ENCODE peak calls at places on chromosomes 16 and 17, in five cellular contexts. One of them, this sample, is unnamed.

GRCh38 chr17:35493040-35493439 is 44.4 kb downstream of the SLFN12L start:
- DNase-seq in AG04450: no peak
- DNase-seq in fibroblast of mammary gland: no peak
- DNase-seq in AG10803: no peak
- DNase-seq in fibroblast of villous mesenchyme: no peak
- DNase-seq in this sample: no peak

GRCh38 chr17:73342057-73342522 is 30.3 kb upstream of the CDC42EP4 start:
- DNase-seq in AG10803: peak
- DNase-seq in fibroblast of mammary gland: peak
- DNase-seq in AG04450: no peak
- DNase-seq in fibroblast of villous mesenchyme: peak
- DNase-seq in this sample: peak

GRCh38 chr17:17073627-17074521 is 31.6 kb downstream of the MPRIP start:
- DNase-seq in fibroblast of mammary gland: peak
- DNase-seq in AG10803: peak
- DNase-seq in fibroblast of villous mesenchyme: peak
- DNase-seq in AG04450: no peak
- DNase-seq in this sample: peak

GRCh38 chr17:21301593-21302550 is 17.4 kb downstream of the MAP2K3 start:
- DNase-seq in AG04450: no peak
- DNase-seq in fibroblast of villous mesenchyme: no peak
- DNase-seq in fibroblast of mammary gland: no peak
- DNase-seq in AG10803: no peak
- DNase-seq in this sample: no peak

GRCh38 chr16:27722266-27722636 is 172.3 kb downstream of the KATNIP start:
- DNase-seq in fibroblast of mammary gland: no peak
- DNase-seq in AG10803: no peak
- DNase-seq in AG04450: no peak
- DNase-seq in fibroblast of villous mesenchyme: no peak
- DNase-seq in this sample: no peak

GRCh38 chr16:57814896-57815295 is 12.6 kb upstream of the KIFC3 start:
- DNase-seq in AG04450: no peak
- DNase-seq in fibroblast of villous mesenchyme: no peak
- DNase-seq in AG10803: no peak
- DNase-seq in fibroblast of mammary gland: no peak
- DNase-seq in this sample: no peak

GRCh38 chr16:68526143-68526781 is 12.8 kb upstream of the ZFP90 start:
- DNase-seq in AG10803: no peak
- DNase-seq in fibroblast of villous mesenchyme: no peak
- DNase-seq in AG04450: no peak
- DNase-seq in fibroblast of mammary gland: no peak
- DNase-seq in this sample: no peak

GRCh38 chr17:27993723-27994310 is 48.7 kb upstream of the NLK start:
- DNase-seq in fibroblast of mammary gland: no peak
- DNase-seq in AG10803: no peak
- DNase-seq in fibroblast of villous mesenchyme: no peak
- DNase-seq in AG04450: no peak
- DNase-seq in this sample: no peak

GRCh38 chr16:84700518-84701277 is 898 bp downstream of the USP10 start:
- DNase-seq in fibroblast of villous mesenchyme: peak
- DNase-seq in fibroblast of mammary gland: peak
- DNase-seq in AG04450: no peak
- DNase-seq in AG10803: no peak
- DNase-seq in this sample: no peak

GRCh38 chr17:2215616-2216364 is 87.8 kb downstream of the SMG6 start:
- DNase-seq in AG10803: peak
- DNase-seq in AG04450: peak
- DNase-seq in fibroblast of mammary gland: peak
- DNase-seq in fibroblast of villous mesenchyme: peak
- DNase-seq in this sample: peak

GRCh38 chr17:10557422-10557821 is 8.0 kb upstream of the MYH2 start:
- DNase-seq in AG10803: peak
- DNase-seq in AG04450: no peak
- DNase-seq in fibroblast of villous mesenchyme: peak
- DNase-seq in fibroblast of mammary gland: peak
- DNase-seq in this sample: no peak

GRCh38 chr16:81465375-81465943 is 20.9 kb downstream of the CMIP start:
- DNase-seq in fibroblast of mammary gland: no peak
- DNase-seq in fibroblast of villous mesenchyme: no peak
- DNase-seq in AG04450: no peak
- DNase-seq in AG10803: no peak
- DNase-seq in this sample: no peak

GRCh38 chr16:11050954-11051353 is 106.6 kb downstream of the CLEC16A start:
- DNase-seq in AG04450: no peak
- DNase-seq in AG10803: no peak
- DNase-seq in fibroblast of villous mesenchyme: no peak
- DNase-seq in fibroblast of mammary gland: no peak
- DNase-seq in this sample: no peak

GRCh38 chr16:75385507-75386152 is 47.7 kb downstream of the CFDP1 start:
- DNase-seq in AG10803: peak
- DNase-seq in AG04450: peak
- DNase-seq in fibroblast of mammary gland: peak
- DNase-seq in fibroblast of villous mesenchyme: peak
- DNase-seq in this sample: peak

GRCh38 chr16:3158014-3158497 is 23.2 kb downstream of the ZNF213 start:
- DNase-seq in fibroblast of mammary gland: no peak
- DNase-seq in AG04450: no peak
- DNase-seq in AG10803: no peak
- DNase-seq in fibroblast of villous mesenchyme: peak
- DNase-seq in this sample: no peak

GRCh38 chr17:62163847-62164246 is 98.8 kb upstream of the MED13 start:
- DNase-seq in AG10803: no peak
- DNase-seq in fibroblast of villous mesenchyme: no peak
- DNase-seq in fibroblast of mammary gland: no peak
- DNase-seq in AG04450: no peak
- DNase-seq in this sample: no peak

GRCh38 chr16:11613381-11614303 is 26.9 kb upstream of the LITAF start:
- DNase-seq in fibroblast of mammary gland: no peak
- DNase-seq in AG10803: no peak
- DNase-seq in fibroblast of villous mesenchyme: no peak
- DNase-seq in AG04450: no peak
- DNase-seq in this sample: no peak

GRCh38 chr17:78355701-78356100 is 4.2 kb downstream of the SOCS3 start:
- DNase-seq in AG10803: no peak
- DNase-seq in fibroblast of villous mesenchyme: peak
- DNase-seq in AG04450: no peak
- DNase-seq in fibroblast of mammary gland: no peak
- DNase-seq in this sample: no peak

GRCh38 chr16:8869212-8869987 is 594 bp upstream of the CARHSP1 start:
- DNase-seq in AG10803: no peak
- DNase-seq in fibroblast of villous mesenchyme: no peak
- DNase-seq in AG04450: no peak
- DNase-seq in fibroblast of mammary gland: no peak
- DNase-seq in this sample: no peak

GRCh38 chr16:24975428-24975889 is 39.7 kb downstream of the ARHGAP17 start:
- DNase-seq in AG10803: peak
- DNase-seq in AG04450: no peak
- DNase-seq in fibroblast of villous mesenchyme: peak
- DNase-seq in fibroblast of mammary gland: no peak
- DNase-seq in this sample: no peak

GRCh38 chr17:36907407-36907806 is 29.9 kb upstream of the LHX1 start:
- DNase-seq in fibroblast of villous mesenchyme: no peak
- DNase-seq in AG10803: no peak
- DNase-seq in AG04450: no peak
- DNase-seq in fibroblast of mammary gland: no peak
- DNase-seq in this sample: no peak

GRCh38 chr16:69880640-69881133 is 70.4 kb upstream of the CLEC18A start:
- DNase-seq in AG10803: peak
- DNase-seq in fibroblast of mammary gland: peak
- DNase-seq in fibroblast of villous mesenchyme: peak
- DNase-seq in AG04450: no peak
- DNase-seq in this sample: peak

GRCh38 chr16:84754353-84754856 is 54.6 kb downstream of the USP10 start:
- DNase-seq in fibroblast of villous mesenchyme: peak
- DNase-seq in AG10803: peak
- DNase-seq in AG04450: peak
- DNase-seq in fibroblast of mammary gland: peak
- DNase-seq in this sample: peak

GRCh38 chr17:76268015-76268749 is 3.0 kb downstream of the UBALD2 start:
- DNase-seq in AG04450: no peak
- DNase-seq in fibroblast of mammary gland: peak
- DNase-seq in AG10803: peak
- DNase-seq in fibroblast of villous mesenchyme: peak
- DNase-seq in this sample: peak

DNA sequence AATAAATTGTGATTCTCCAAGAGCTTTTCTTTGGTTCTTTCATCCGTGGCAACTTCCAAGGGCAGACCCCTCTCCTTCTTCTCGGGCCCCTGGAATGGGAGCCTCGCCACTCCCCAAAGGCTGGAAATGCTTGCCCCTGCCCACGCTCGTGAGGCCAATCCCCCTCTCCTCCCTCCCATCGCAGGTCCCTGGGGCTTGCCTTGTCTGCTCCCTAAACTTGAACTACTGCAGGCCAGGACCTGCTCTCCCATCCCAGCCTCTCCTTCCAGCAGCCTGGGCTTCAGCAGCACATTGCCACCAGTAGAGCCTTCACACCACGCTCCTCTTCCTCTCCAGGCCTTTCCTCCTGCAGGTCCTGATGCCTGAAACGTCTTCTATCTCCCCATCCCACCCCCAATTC is 11.1 kb downstream of the PITPNM3 start:
- DNase-seq in fibroblast of mammary gland: no peak
- DNase-seq in AG10803: no peak
- DNase-seq in fibroblast of villous mesenchyme: no peak
- DNase-seq in AG04450: no peak
- DNase-seq in this sample: no peak
- TF ChIP-seq CTCF in fibroblast of mammary gland: no peak
- TF ChIP-seq CTCF in AG10803: no peak
- TF ChIP-seq CTCF in fibroblast of villous mesenchyme: no peak
- TF ChIP-seq CTCF in AG04450: no peak
- TF ChIP-seq CTCF in this sample: no peak

DNA sequence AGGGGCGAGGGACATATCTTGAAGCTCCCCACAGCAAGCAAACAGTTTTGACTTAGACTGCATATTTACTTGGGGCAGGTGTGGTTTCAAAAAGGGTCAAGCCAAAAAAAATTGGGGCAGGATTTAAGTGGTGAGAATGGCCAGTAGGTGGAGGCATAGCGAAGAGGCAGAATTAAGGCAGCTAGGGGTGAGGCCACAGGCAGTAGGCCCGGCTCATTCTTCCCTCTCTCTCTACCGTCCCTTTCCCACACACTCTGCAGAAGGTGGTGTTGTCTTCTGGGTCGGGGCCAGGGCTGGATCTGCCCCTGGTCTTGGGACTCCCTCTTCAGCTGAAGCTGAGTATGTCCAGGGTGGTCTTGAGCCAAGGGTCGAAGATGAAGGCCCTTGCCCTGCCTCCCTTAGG is 2.6 kb downstream of the SHBG start:
- DNase-seq in fibroblast of mammary gland: peak
- DNase-seq in AG04450: no peak
- DNase-seq in AG10803: peak
- DNase-seq in fibroblast of villous mesenchyme: peak
- DNase-seq in this sample: no peak
- TF ChIP-seq CTCF in fibroblast of mammary gland: peak
- TF ChIP-seq CTCF in AG04450: peak
- TF ChIP-seq CTCF in AG10803: peak
- TF ChIP-seq CTCF in fibroblast of villous mesenchyme: peak
- TF ChIP-seq CTCF in this sample: peak

DNA sequence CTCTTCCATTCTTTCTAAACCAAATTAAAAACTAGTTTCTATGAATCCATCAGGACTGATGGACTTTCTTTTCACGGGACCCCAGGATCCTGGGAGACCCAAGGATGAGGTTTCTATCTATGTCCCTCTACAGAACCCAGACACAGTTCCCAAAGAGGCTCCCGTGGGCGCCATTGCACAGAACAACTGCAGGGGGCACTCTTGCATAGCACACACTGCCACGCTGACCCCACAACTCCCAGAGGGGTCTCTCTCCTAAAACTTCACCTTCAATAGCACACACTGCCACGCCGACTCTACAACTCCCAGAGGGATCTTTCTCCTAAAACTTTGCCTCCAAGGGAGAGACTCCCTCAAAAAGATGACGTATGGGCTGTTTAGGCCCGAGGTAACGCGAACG is 9.0 kb downstream of the ABR start:
- DNase-seq in AG10803: no peak
- DNase-seq in fibroblast of villous mesenchyme: no peak
- DNase-seq in AG04450: no peak
- DNase-seq in fibroblast of mammary gland: no peak
- DNase-seq in this sample: no peak
- TF ChIP-seq CTCF in AG10803: no peak
- TF ChIP-seq CTCF in fibroblast of villous mesenchyme: no peak
- TF ChIP-seq CTCF in AG04450: peak
- TF ChIP-seq CTCF in fibroblast of mammary gland: peak
- TF ChIP-seq CTCF in this sample: no peak

DNA sequence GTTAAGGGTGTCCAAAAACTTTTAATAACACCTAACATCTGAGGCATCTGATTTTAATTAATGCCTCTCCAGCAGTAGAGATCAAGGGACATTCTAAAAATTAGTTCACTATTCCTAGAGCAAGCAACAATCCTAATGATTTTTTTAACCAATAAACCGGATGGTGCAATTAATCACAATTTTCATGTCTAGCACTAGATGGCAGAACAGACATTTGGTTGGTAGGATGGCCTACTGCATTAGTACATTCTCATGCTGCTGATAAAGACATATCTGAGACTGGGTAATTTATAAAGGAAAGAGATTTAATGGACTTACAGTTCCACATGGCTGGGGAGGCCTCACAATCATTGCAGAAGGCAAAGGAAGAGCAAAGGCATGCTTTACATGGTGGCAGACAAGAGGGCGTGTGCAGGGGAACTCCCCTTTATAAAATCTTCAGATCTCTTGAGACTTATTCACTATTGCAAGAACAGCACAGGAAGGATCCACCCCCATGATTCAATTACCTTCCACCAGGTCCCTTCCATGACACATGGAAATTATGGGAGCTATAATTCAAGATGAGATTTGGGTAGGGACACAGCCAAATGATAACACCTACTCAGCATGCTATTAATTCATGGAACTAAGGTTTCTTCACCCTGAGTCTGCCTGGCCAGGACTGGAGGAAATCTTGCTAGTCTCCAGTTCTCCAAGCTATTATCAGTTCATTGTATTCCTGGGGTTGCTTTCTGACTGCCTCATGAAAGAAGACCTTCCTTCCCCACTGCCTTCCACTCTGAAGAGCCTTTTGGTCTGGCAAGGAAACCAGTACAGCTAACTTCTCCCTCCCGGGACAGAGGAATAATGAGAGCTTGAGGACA is 24.8 kb downstream of the HS3ST3A1 start:
- DNase-seq in AG04450: no peak
- DNase-seq in fibroblast of mammary gland: no peak
- DNase-seq in fibroblast of villous mesenchyme: no peak
- DNase-seq in AG10803: no peak
- DNase-seq in this sample: no peak
- TF ChIP-seq CTCF in AG04450: no peak
- TF ChIP-seq CTCF in fibroblast of mammary gland: no peak
- TF ChIP-seq CTCF in fibroblast of villous mesenchyme: peak
- TF ChIP-seq CTCF in AG10803: peak
- TF ChIP-seq CTCF in this sample: no peak

This sample was measured in astrocyte.